ENCODE peak calls at places on chromosomes 13 and 19, in six cellular contexts. G is HepG2, O is K562, Z is GM12878, K is GM12891, Q is H1. M is an unnamed sample.

GRCh38 chr19:11763117-11763516 is 3.7 kb upstream of the ZNF441 start:
- DNase-seq in G (no peak), Z (no peak), K (no peak), Q (no peak), O (no peak), M (no peak)

GRCh38 chr13:105587786-105588185 is 947.7 kb downstream of the EFNB2 start:
- DNase-seq in K (no peak), Z (no peak), G (no peak), Q (no peak), O (no peak), M (no peak)

GRCh38 chr19:55075366-55075998 is at the start of gene EPS8L1:
- DNase-seq in O (no peak), Z (no peak), G (no peak), Q (no peak), K (no peak), M (no peak)

GRCh38 chr19:6199240-6199983 is 63.9 kb downstream of the ACSBG2 start:
- DNase-seq in G (peak), Z (peak), O (peak), K (peak), Q (peak), M (peak)

GRCh38 chr19:16801599-16801998 is 27.6 kb upstream of the SIN3B start:
- DNase-seq in G (no peak), O (peak), Z (no peak), K (no peak), Q (no peak), M (no peak)

GRCh38 chr19:18469245-18470107 is 31.5 kb upstream of the ISYNA1 start:
- DNase-seq in K (peak), O (peak), Z (no peak), G (peak), Q (peak), M (peak)

GRCh38 chr19:5706876-5707573 is 12.9 kb downstream of the LONP1 start:
- DNase-seq in K (peak), Q (no peak), Z (no peak), O (no peak), G (no peak), M (no peak)

GRCh38 chr13:29039212-29039611 is 219.1 kb downstream of the MTUS2 start:
- DNase-seq in Z (no peak), K (no peak), G (no peak), Q (no peak), O (no peak), M (no peak)

GRCh38 chr13:94198666-94199065 is 280.8 kb downstream of the DCT start:
- DNase-seq in K (no peak), Q (no peak), Z (no peak), G (no peak), O (no peak), M (no peak)

GRCh38 chr13:76708138-76708537 is 178.1 kb downstream of the KCTD12 start:
- DNase-seq in Z (no peak), G (no peak), K (no peak), Q (no peak), O (no peak), M (no peak)

GRCh38 chr19:42394751-42395150 is 4.7 kb upstream of the CNFN start:
- DNase-seq in G (no peak), Q (no peak), O (no peak), K (no peak), Z (no peak), M (no peak)

GRCh38 chr13:107025991-107026390 is 458.1 kb upstream of the ARGLU1 start:
- DNase-seq in Q (no peak), O (no peak), K (no peak), Z (no peak), G (no peak), M (no peak)

GRCh38 chr13:24618219-24618955 is 61.8 kb upstream of the ATP12A start:
- DNase-seq in K (no peak), G (no peak), O (no peak), Z (peak), Q (no peak), M (no peak)

GRCh38 chr19:44777715-44778347 is at the start of gene CBLC:
- DNase-seq in Z (no peak), O (peak), Q (peak), K (no peak), G (peak), M (no peak)

GRCh38 chr19:50607874-50608785 is 31.6 kb downstream of the SYT3 start:
- DNase-seq in O (peak), K (peak), Z (peak), G (peak), Q (peak), M (peak)
- TF ChIP-seq TAF1 in O (no peak), K (no peak), Z (no peak), G (no peak), Q (peak), M (no peak)

GRCh38 chr13:99340638-99341037 is 33.4 kb upstream of the GPR183 start:
- DNase-seq in Q (no peak), K (no peak), O (no peak), Z (no peak), G (no peak), M (no peak)
- TF ChIP-seq POLR2A in Q (no peak), K (no peak), O (no peak), Z (no peak), G (no peak), M (no peak)

DNA sequence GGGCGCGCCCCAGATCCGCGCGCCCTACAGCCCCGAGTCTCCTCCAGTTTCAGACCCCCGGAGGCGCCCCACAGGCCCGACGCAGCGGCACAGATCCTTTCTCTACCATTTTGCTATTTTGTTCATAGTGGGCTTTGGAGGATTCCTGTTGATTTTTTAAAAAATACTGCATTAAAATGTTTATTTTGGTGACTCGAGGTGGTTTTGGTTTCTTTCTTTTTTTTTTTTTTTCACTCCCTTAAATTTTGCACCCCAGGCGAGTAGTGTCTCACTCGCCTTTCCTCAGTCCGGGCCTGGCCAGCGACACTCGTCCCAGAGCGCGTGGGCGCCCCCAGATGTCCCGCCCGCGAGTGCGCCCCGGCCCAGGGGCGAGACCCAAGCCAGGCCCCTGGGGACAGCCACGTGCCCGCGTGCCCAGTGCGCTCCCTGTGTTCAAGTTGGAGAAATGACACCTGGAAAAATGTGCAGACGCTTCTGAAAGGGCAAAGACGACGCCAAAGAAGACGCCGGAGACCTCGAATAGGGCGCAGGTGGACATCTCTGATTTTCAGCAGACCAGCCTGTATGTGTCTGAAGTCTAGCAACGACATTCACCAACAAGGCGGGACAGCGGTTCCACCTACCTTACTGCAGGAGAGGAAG is 478 bp upstream of the INSR start:
- DNase-seq in G (peak), Z (no peak), K (peak), O (peak), Q (no peak), M (peak)
- TF ChIP-seq POLR2AphosphoS5 in G (peak), Z (peak), K (no peak), O (no peak), Q (no peak), M (no peak)

GRCh38 chr13:84025828-84026227 is 143.6 kb upstream of the SLITRK1 start:
- DNase-seq in O (no peak), Z (no peak), K (no peak), G (no peak), Q (no peak), M (no peak)
- TF ChIP-seq TAF1 in O (no peak), Z (no peak), K (no peak), G (no peak), Q (no peak), M (no peak)

GRCh38 chr19:41351339-41352245 is 2.1 kb downstream of the TGFB1 start:
- DNase-seq in O (peak), Z (no peak), K (peak), G (no peak), Q (no peak), M (peak)
- TF ChIP-seq POLR2A in O (no peak), Z (peak), K (peak), G (no peak), Q (no peak), M (peak)

DNA sequence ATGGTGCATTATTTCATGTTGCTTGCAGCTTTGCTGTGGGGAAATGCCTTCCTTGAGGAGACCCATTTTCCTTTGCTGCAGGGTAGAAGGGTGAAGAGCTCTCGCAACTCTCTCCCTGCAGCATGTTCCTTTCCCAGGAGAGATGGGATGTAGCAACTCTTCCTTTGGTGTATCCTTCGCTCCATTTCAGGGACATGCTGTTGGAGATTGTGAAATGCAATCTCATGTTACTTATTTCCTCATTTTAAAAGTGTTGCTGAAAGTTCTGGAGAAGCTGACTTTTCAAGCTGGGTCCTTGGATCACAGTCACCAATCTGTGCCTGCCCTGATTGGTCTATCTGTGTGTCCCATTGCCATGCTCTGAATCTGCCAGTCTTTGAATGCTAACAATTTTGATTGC is 69.9 kb upstream of the STARD13 start:
- DNase-seq in G (no peak), K (no peak), O (no peak), Q (no peak), Z (no peak), M (no peak)
- TF ChIP-seq POLR2AphosphoS5 in G (no peak), K (no peak), O (no peak), Q (no peak), Z (no peak), M (no peak)

GRCh38 chr13:75621147-75621546 is 15.0 kb upstream of the LMO7 start:
- DNase-seq in Z (no peak), K (no peak), G (no peak), Q (no peak), O (no peak), M (no peak)
- TF ChIP-seq TAF1 in Z (no peak), K (no peak), G (no peak), Q (no peak), O (no peak), M (no peak)